ENCODE peak calls at places on chromosome 11, in ten cellular contexts. One of them, this sample, is unnamed.
A peak's percentile ranks its signal among the peaks of the same experiment; 100 is the strongest.

GRCh38 chr11:61472282-61472681 is 36.3 kb upstream of the LRRC10B start:
- DNase-seq in sciatic nerve: peak; percentile 71
- DNase-seq in AG08395: no peak
- DNase-seq in T-helper 1 cell: no peak
- DNase-seq in NCI-H2081: no peak
- DNase-seq in left ventricle myocardium inferior: peak; percentile 77
- DNase-seq in BE2C: no peak
- DNase-seq in activated CD4-positive, alpha-beta T cell treated with anti-CD3 and anti-CD28 coated beads for 24 hours: no peak
- DNase-seq in RWPE1: no peak
- DNase-seq in T-cell: no peak
- DNase-seq in this sample: no peak

GRCh38 chr11:119205080-119205479 is 1.1 kb upstream of the CBL start:
- DNase-seq in sciatic nerve: no peak
- DNase-seq in AG08395: no peak
- DNase-seq in T-helper 1 cell: no peak
- DNase-seq in NCI-H2081: no peak
- DNase-seq in left ventricle myocardium inferior: peak; percentile 32
- DNase-seq in BE2C: no peak
- DNase-seq in activated CD4-positive, alpha-beta T cell treated with anti-CD3 and anti-CD28 coated beads for 24 hours: no peak
- DNase-seq in RWPE1: no peak
- DNase-seq in T-cell: no peak
- DNase-seq in this sample: no peak

GRCh38 chr11:75375626-75376025 is 23.7 kb upstream of the RPS3 start:
- DNase-seq in sciatic nerve: no peak
- DNase-seq in AG08395: no peak
- DNase-seq in T-helper 1 cell: no peak
- DNase-seq in NCI-H2081: no peak
- DNase-seq in left ventricle myocardium inferior: no peak
- DNase-seq in BE2C: no peak
- DNase-seq in activated CD4-positive, alpha-beta T cell treated with anti-CD3 and anti-CD28 coated beads for 24 hours: no peak
- DNase-seq in RWPE1: no peak
- DNase-seq in T-cell: no peak
- DNase-seq in this sample: no peak

GRCh38 chr11:73252577-73253191 is 19.5 kb upstream of the P2RY6 start:
- DNase-seq in sciatic nerve: peak; percentile 39
- DNase-seq in AG08395: no peak
- DNase-seq in T-helper 1 cell: peak; percentile 41
- DNase-seq in NCI-H2081: no peak
- DNase-seq in left ventricle myocardium inferior: no peak
- DNase-seq in BE2C: no peak
- DNase-seq in activated CD4-positive, alpha-beta T cell treated with anti-CD3 and anti-CD28 coated beads for 24 hours: no peak
- DNase-seq in RWPE1: no peak
- DNase-seq in T-cell: no peak
- DNase-seq in this sample: peak; percentile 41

GRCh38 chr11:74325649-74326645 is 14.5 kb upstream of the P4HA3 start:
- DNase-seq in sciatic nerve: peak; percentile 76
- DNase-seq in AG08395: peak; percentile 89
- DNase-seq in T-helper 1 cell: no peak
- DNase-seq in NCI-H2081: peak; percentile 23
- DNase-seq in left ventricle myocardium inferior: peak; percentile 86
- DNase-seq in BE2C: peak; percentile 34
- DNase-seq in activated CD4-positive, alpha-beta T cell treated with anti-CD3 and anti-CD28 coated beads for 24 hours: no peak
- DNase-seq in RWPE1: no peak
- DNase-seq in T-cell: no peak
- DNase-seq in this sample: no peak

GRCh38 chr11:35145249-35145648 is 6.3 kb downstream of the CD44 start:
- DNase-seq in sciatic nerve: no peak
- DNase-seq in AG08395: peak; percentile 79
- DNase-seq in T-helper 1 cell: no peak
- DNase-seq in NCI-H2081: no peak
- DNase-seq in left ventricle myocardium inferior: no peak
- DNase-seq in BE2C: no peak
- DNase-seq in activated CD4-positive, alpha-beta T cell treated with anti-CD3 and anti-CD28 coated beads for 24 hours: no peak
- DNase-seq in RWPE1: no peak
- DNase-seq in T-cell: peak; percentile 20
- DNase-seq in this sample: no peak

GRCh38 chr11:11036185-11037161 is 178.6 kb upstream of the ZBED5 start:
- DNase-seq in sciatic nerve: no peak
- DNase-seq in AG08395: peak; percentile 27
- DNase-seq in T-helper 1 cell: peak; percentile 46
- DNase-seq in NCI-H2081: peak; percentile 78
- DNase-seq in left ventricle myocardium inferior: no peak
- DNase-seq in BE2C: peak; percentile 17
- DNase-seq in activated CD4-positive, alpha-beta T cell treated with anti-CD3 and anti-CD28 coated beads for 24 hours: no peak
- DNase-seq in RWPE1: peak; percentile 9
- DNase-seq in T-cell: peak; percentile 39
- DNase-seq in this sample: peak; percentile 63

GRCh38 chr11:100638648-100639047 is 48.4 kb upstream of the ARHGAP42 start:
- DNase-seq in sciatic nerve: no peak
- DNase-seq in AG08395: no peak
- DNase-seq in T-helper 1 cell: no peak
- DNase-seq in NCI-H2081: no peak
- DNase-seq in left ventricle myocardium inferior: no peak
- DNase-seq in BE2C: no peak
- DNase-seq in activated CD4-positive, alpha-beta T cell treated with anti-CD3 and anti-CD28 coated beads for 24 hours: no peak
- DNase-seq in RWPE1: no peak
- DNase-seq in T-cell: no peak
- DNase-seq in this sample: no peak

GRCh38 chr11:47259178-47259977 is 1.6 kb downstream of the NR1H3 start:
- DNase-seq in sciatic nerve: no peak
- DNase-seq in AG08395: peak; percentile 39
- DNase-seq in T-helper 1 cell: no peak
- DNase-seq in NCI-H2081: no peak
- DNase-seq in left ventricle myocardium inferior: no peak
- DNase-seq in BE2C: peak; percentile 48
- DNase-seq in activated CD4-positive, alpha-beta T cell treated with anti-CD3 and anti-CD28 coated beads for 24 hours: peak; percentile 25
- DNase-seq in RWPE1: no peak
- DNase-seq in T-cell: no peak
- DNase-seq in this sample: peak; percentile 29

GRCh38 chr11:107468596-107468995 is 11.0 kb upstream of the CWF19L2 start:
- DNase-seq in sciatic nerve: no peak
- DNase-seq in AG08395: no peak
- DNase-seq in T-helper 1 cell: no peak
- DNase-seq in NCI-H2081: no peak
- DNase-seq in left ventricle myocardium inferior: no peak
- DNase-seq in BE2C: peak; percentile 56
- DNase-seq in activated CD4-positive, alpha-beta T cell treated with anti-CD3 and anti-CD28 coated beads for 24 hours: no peak
- DNase-seq in RWPE1: no peak
- DNase-seq in T-cell: no peak
- DNase-seq in this sample: no peak

GRCh38 chr11:57514538-57515331 is 767 bp downstream of the SLC43A1 start:
- DNase-seq in sciatic nerve: peak; percentile 82
- DNase-seq in AG08395: peak; percentile 57
- DNase-seq in T-helper 1 cell: peak; percentile 53
- DNase-seq in NCI-H2081: peak; percentile 68
- DNase-seq in left ventricle myocardium inferior: peak; percentile 69
- DNase-seq in BE2C: peak; percentile 21
- DNase-seq in activated CD4-positive, alpha-beta T cell treated with anti-CD3 and anti-CD28 coated beads for 24 hours: peak; percentile 48
- DNase-seq in RWPE1: peak; percentile 21
- DNase-seq in T-cell: peak; percentile 33
- DNase-seq in this sample: peak; percentile 39

GRCh38 chr11:31487848-31488247 is 21.6 kb downstream of the IMMP1L start:
- DNase-seq in sciatic nerve: no peak
- DNase-seq in AG08395: peak; percentile 24
- DNase-seq in T-helper 1 cell: peak; percentile 4
- DNase-seq in NCI-H2081: no peak
- DNase-seq in left ventricle myocardium inferior: no peak
- DNase-seq in BE2C: peak; percentile 14
- DNase-seq in activated CD4-positive, alpha-beta T cell treated with anti-CD3 and anti-CD28 coated beads for 24 hours: no peak
- DNase-seq in RWPE1: no peak
- DNase-seq in T-cell: no peak
- DNase-seq in this sample: peak; percentile 26

GRCh38 chr11:78030429-78031325 is 7.6 kb upstream of the KCTD14 start:
- DNase-seq in sciatic nerve: peak; percentile 77
- DNase-seq in AG08395: peak; percentile 54
- DNase-seq in T-helper 1 cell: no peak
- DNase-seq in NCI-H2081: peak; percentile 99
- DNase-seq in left ventricle myocardium inferior: peak; percentile 55
- DNase-seq in BE2C: peak; percentile 95
- DNase-seq in activated CD4-positive, alpha-beta T cell treated with anti-CD3 and anti-CD28 coated beads for 24 hours: no peak
- DNase-seq in RWPE1: no peak
- DNase-seq in T-cell: no peak
- DNase-seq in this sample: no peak

GRCh38 chr11:16749666-16750065 is 11.2 kb downstream of the C11orf58 start:
- DNase-seq in sciatic nerve: no peak
- DNase-seq in AG08395: no peak
- DNase-seq in T-helper 1 cell: peak; percentile 74
- DNase-seq in NCI-H2081: no peak
- DNase-seq in left ventricle myocardium inferior: no peak
- DNase-seq in BE2C: no peak
- DNase-seq in activated CD4-positive, alpha-beta T cell treated with anti-CD3 and anti-CD28 coated beads for 24 hours: no peak
- DNase-seq in RWPE1: no peak
- DNase-seq in T-cell: no peak
- DNase-seq in this sample: no peak

GRCh38 chr11:76164861-76165751 is 41.2 kb downstream of the WNT11 start:
- DNase-seq in sciatic nerve: no peak
- DNase-seq in AG08395: no peak
- DNase-seq in T-helper 1 cell: no peak
- DNase-seq in NCI-H2081: no peak
- DNase-seq in left ventricle myocardium inferior: no peak
- DNase-seq in BE2C: no peak
- DNase-seq in activated CD4-positive, alpha-beta T cell treated with anti-CD3 and anti-CD28 coated beads for 24 hours: no peak
- DNase-seq in RWPE1: no peak
- DNase-seq in T-cell: no peak
- DNase-seq in this sample: no peak

GRCh38 chr11:19869946-19870589 is 157.4 kb downstream of the NAV2 start:
- DNase-seq in sciatic nerve: no peak
- DNase-seq in AG08395: no peak
- DNase-seq in T-helper 1 cell: no peak
- DNase-seq in NCI-H2081: no peak
- DNase-seq in left ventricle myocardium inferior: no peak
- DNase-seq in BE2C: no peak
- DNase-seq in activated CD4-positive, alpha-beta T cell treated with anti-CD3 and anti-CD28 coated beads for 24 hours: no peak
- DNase-seq in RWPE1: no peak
- DNase-seq in T-cell: no peak
- DNase-seq in this sample: no peak

GRCh38 chr11:77214557-77214956 is 86.5 kb downstream of the MYO7A start:
- DNase-seq in sciatic nerve: no peak
- DNase-seq in AG08395: no peak
- DNase-seq in T-helper 1 cell: no peak
- DNase-seq in NCI-H2081: no peak
- DNase-seq in left ventricle myocardium inferior: no peak
- DNase-seq in BE2C: no peak
- DNase-seq in activated CD4-positive, alpha-beta T cell treated with anti-CD3 and anti-CD28 coated beads for 24 hours: no peak
- DNase-seq in RWPE1: no peak
- DNase-seq in T-cell: no peak
- DNase-seq in this sample: no peak

GRCh38 chr11:113806403-113806802 is 26.8 kb downstream of the CLDN25 start:
- DNase-seq in sciatic nerve: no peak
- DNase-seq in AG08395: peak; percentile 22
- DNase-seq in T-helper 1 cell: no peak
- DNase-seq in NCI-H2081: no peak
- DNase-seq in left ventricle myocardium inferior: no peak
- DNase-seq in BE2C: peak; percentile 63
- DNase-seq in activated CD4-positive, alpha-beta T cell treated with anti-CD3 and anti-CD28 coated beads for 24 hours: peak; percentile 4
- DNase-seq in RWPE1: no peak
- DNase-seq in T-cell: no peak
- DNase-seq in this sample: no peak

GRCh38 chr11:119831011-119831410 is 102.0 kb upstream of the NECTIN1 start:
- DNase-seq in sciatic nerve: no peak
- DNase-seq in AG08395: no peak
- DNase-seq in T-helper 1 cell: no peak
- DNase-seq in NCI-H2081: no peak
- DNase-seq in left ventricle myocardium inferior: no peak
- DNase-seq in BE2C: no peak
- DNase-seq in activated CD4-positive, alpha-beta T cell treated with anti-CD3 and anti-CD28 coated beads for 24 hours: no peak
- DNase-seq in RWPE1: no peak
- DNase-seq in T-cell: no peak
- DNase-seq in this sample: no peak

GRCh38 chr11:35963911-35964310 is 20.0 kb downstream of the LDLRAD3 start:
- DNase-seq in sciatic nerve: no peak
- DNase-seq in AG08395: no peak
- DNase-seq in T-helper 1 cell: no peak
- DNase-seq in NCI-H2081: no peak
- DNase-seq in left ventricle myocardium inferior: peak; percentile 42
- DNase-seq in BE2C: no peak
- DNase-seq in activated CD4-positive, alpha-beta T cell treated with anti-CD3 and anti-CD28 coated beads for 24 hours: no peak
- DNase-seq in RWPE1: no peak
- DNase-seq in T-cell: no peak
- DNase-seq in this sample: no peak

GRCh38 chr11:130725417-130726233 is 190.7 kb downstream of the SNX19 start:
- DNase-seq in sciatic nerve: no peak
- DNase-seq in AG08395: no peak
- DNase-seq in T-helper 1 cell: no peak
- DNase-seq in NCI-H2081: no peak
- DNase-seq in left ventricle myocardium inferior: no peak
- DNase-seq in BE2C: no peak
- DNase-seq in activated CD4-positive, alpha-beta T cell treated with anti-CD3 and anti-CD28 coated beads for 24 hours: no peak
- DNase-seq in RWPE1: peak; percentile 14
- DNase-seq in T-cell: no peak
- DNase-seq in this sample: no peak

GRCh38 chr11:64245797-64246623 is 733 bp downstream of the PPP1R14B start:
- DNase-seq in sciatic nerve: peak; percentile 82
- DNase-seq in AG08395: peak; percentile 80
- DNase-seq in T-helper 1 cell: peak; percentile 67
- DNase-seq in NCI-H2081: peak; percentile 25
- DNase-seq in left ventricle myocardium inferior: peak; percentile 72
- DNase-seq in BE2C: peak; percentile 48
- DNase-seq in activated CD4-positive, alpha-beta T cell treated with anti-CD3 and anti-CD28 coated beads for 24 hours: peak; percentile 74
- DNase-seq in RWPE1: peak; percentile 91
- DNase-seq in T-cell: no peak
- DNase-seq in this sample: peak; percentile 24

GRCh38 chr11:94567181-94567670 is at the start of gene PIWIL4:
- DNase-seq in sciatic nerve: no peak
- DNase-seq in AG08395: no peak
- DNase-seq in T-helper 1 cell: no peak
- DNase-seq in NCI-H2081: no peak
- DNase-seq in left ventricle myocardium inferior: no peak
- DNase-seq in BE2C: no peak
- DNase-seq in activated CD4-positive, alpha-beta T cell treated with anti-CD3 and anti-CD28 coated beads for 24 hours: no peak
- DNase-seq in RWPE1: no peak
- DNase-seq in T-cell: no peak
- DNase-seq in this sample: no peak

GRCh38 chr11:6544921-6545850 is 48.1 kb downstream of the DNHD1 start:
- DNase-seq in sciatic nerve: no peak
- DNase-seq in AG08395: no peak
- DNase-seq in T-helper 1 cell: no peak
- DNase-seq in NCI-H2081: no peak
- DNase-seq in left ventricle myocardium inferior: no peak
- DNase-seq in BE2C: no peak
- DNase-seq in activated CD4-positive, alpha-beta T cell treated with anti-CD3 and anti-CD28 coated beads for 24 hours: no peak
- DNase-seq in RWPE1: no peak
- DNase-seq in T-cell: no peak
- DNase-seq in this sample: no peak

GRCh38 chr11:79403839-79404238 is 37.0 kb downstream of the TENM4 start:
- DNase-seq in sciatic nerve: no peak
- DNase-seq in AG08395: no peak
- DNase-seq in T-helper 1 cell: no peak
- DNase-seq in NCI-H2081: no peak
- DNase-seq in left ventricle myocardium inferior: no peak
- DNase-seq in BE2C: no peak
- DNase-seq in activated CD4-positive, alpha-beta T cell treated with anti-CD3 and anti-CD28 coated beads for 24 hours: no peak
- DNase-seq in RWPE1: no peak
- DNase-seq in T-cell: no peak
- DNase-seq in this sample: no peak

GRCh38 chr11:73971175-73971719 is 11.4 kb downstream of the UCP2 start:
- DNase-seq in sciatic nerve: no peak
- DNase-seq in AG08395: no peak
- DNase-seq in T-helper 1 cell: no peak
- DNase-seq in NCI-H2081: no peak
- DNase-seq in left ventricle myocardium inferior: no peak
- DNase-seq in BE2C: no peak
- DNase-seq in activated CD4-positive, alpha-beta T cell treated with anti-CD3 and anti-CD28 coated beads for 24 hours: no peak
- DNase-seq in RWPE1: no peak
- DNase-seq in T-cell: no peak
- DNase-seq in this sample: no peak

This sample was measured in naive thymus-derived CD4-positive, alpha-beta T cell.